ENCODE peak calls at places on chromosome 21, in seven cellular contexts. J is GM20000; U is activated naive CD8-positive, alpha-beta T cell treated with anti-CD3 and anti-CD28 coated beads for 36 hours; B is GM10248; L is kidney epithelial cell; S is GM12891; N is Right ventricle myocardium superior. R is an unnamed sample.

GRCh38 chr21:44337941-44338895 is 972 bp downstream of the CFAP410 start:
- DNase-seq in J (peak; percentile 70), U (peak; percentile 37), B (peak; percentile 58), L (peak; percentile 25), S (no peak), N (peak; percentile 72), R (peak; percentile 71)

GRCh38 chr21:44930543-44930981 is 9.3 kb upstream of the SLX9 start:
- DNase-seq in J (peak; percentile 55), U (peak; percentile 60), B (no peak), L (no peak), S (no peak), N (no peak), R (peak; percentile 58)

GRCh38 chr21:26769613-26770188 is 75.5 kb downstream of the ADAMTS1 start:
- DNase-seq in J (no peak), U (no peak), B (no peak), L (no peak), S (no peak), N (no peak), R (no peak)

GRCh38 chr21:27423906-27424595 is 457.2 kb upstream of the ADAMTS5 start:
- DNase-seq in J (no peak), U (no peak), B (no peak), L (peak; percentile 68), S (no peak), N (no peak), R (no peak)

GRCh38 chr21:35882791-35883240 is 177.5 kb downstream of the SETD4 start:
- DNase-seq in J (no peak), U (no peak), B (no peak), L (peak; percentile 32), S (no peak), N (no peak), R (no peak)

GRCh38 chr21:46355161-46356004 is 31.4 kb downstream of the PCNT start:
- DNase-seq in J (no peak), U (peak; percentile 40), B (no peak), L (no peak), S (no peak), N (no peak), R (no peak)

GRCh38 chr21:24290151-24290833 is 1317.0 kb downstream of the MRPL39 start:
- DNase-seq in J (no peak), U (peak; percentile 57), B (no peak), L (no peak), S (no peak), N (no peak), R (no peak)

GRCh38 chr21:35911412-35912191 is 148.7 kb downstream of the SETD4 start:
- DNase-seq in J (no peak), U (no peak), B (no peak), L (no peak), S (no peak), N (no peak), R (no peak)

GRCh38 chr21:40047993-40048730 is 180.9 kb downstream of the PCP4 start:
- DNase-seq in J (no peak), U (no peak), B (no peak), L (no peak), S (no peak), N (no peak), R (no peak)

GRCh38 chr21:43989401-43989800 is 22.7 kb upstream of the TRAPPC10 start:
- DNase-seq in J (no peak), U (no peak), B (no peak), L (no peak), S (no peak), N (peak; percentile 24), R (no peak)

GRCh38 chr21:45110873-45111624 is 36.7 kb downstream of the ADARB1 start:
- DNase-seq in J (no peak), U (no peak), B (no peak), L (no peak), S (no peak), N (no peak), R (no peak)

GRCh38 chr21:32572574-32573420 is 12.5 kb downstream of the TCP10L start:
- DNase-seq in J (no peak), U (no peak), B (no peak), L (no peak), S (no peak), N (no peak), R (no peak)

GRCh38 chr21:44892536-44893277 is 19.2 kb upstream of the PTTG1IP start:
- DNase-seq in J (peak; percentile 84), U (peak; percentile 74), B (peak; percentile 83), L (no peak), S (peak; percentile 84), N (peak; percentile 85), R (peak; percentile 86)

GRCh38 chr21:44544566-44544965 is 4.6 kb upstream of the KRTAP10-1 start:
- DNase-seq in J (no peak), U (no peak), B (no peak), L (no peak), S (no peak), N (no peak), R (no peak)

GRCh38 chr21:20698585-20698984 is 299.6 kb upstream of the NCAM2 start:
- DNase-seq in J (no peak), U (no peak), B (no peak), L (no peak), S (no peak), N (no peak), R (no peak)

GRCh38 chr21:46159841-46160562 is 4.6 kb upstream of the FTCD start:
- DNase-seq in J (no peak), U (no peak), B (no peak), L (no peak), S (no peak), N (peak; percentile 35), R (no peak)

GRCh38 chr21:26007911-26008579 is 162.5 kb downstream of the APP start:
- DNase-seq in J (no peak), U (no peak), B (no peak), L (no peak), S (no peak), N (no peak), R (no peak)

GRCh38 chr21:24023936-24024335 is 1583.3 kb downstream of the MRPL39 start:
- DNase-seq in J (no peak), U (no peak), B (no peak), L (no peak), S (no peak), N (no peak), R (no peak)

GRCh38 chr21:41091561-41091960 is 76.4 kb upstream of the BACE2 start:
- DNase-seq in J (no peak), U (no peak), B (no peak), L (no peak), S (no peak), N (no peak), R (no peak)

GRCh38 chr21:38355353-38355752 is 98.6 kb downstream of the KCNJ15 start:
- DNase-seq in J (no peak), U (no peak), B (no peak), L (no peak), S (no peak), N (no peak), R (no peak)

GRCh38 chr21:39660191-39660590 is 47.5 kb downstream of the B3GALT5 start:
- DNase-seq in J (no peak), U (no peak), B (no peak), L (no peak), S (no peak), N (no peak), R (no peak)

R was measured in GM13976.